ENCODE peak calls at places on chromosomes 12 and 14, in five cellular contexts. T is astrocyte of the spinal cord, A is cardiac muscle cell, D is COR-L47, P is foreskin keratinocyte. N is an unnamed sample.

GRCh38 chr14:69685217-69685616 is 73.8 kb downstream of the SUSD6 start:
- DNase-seq in T (no peak), A (no peak), D (no peak), P (peak; percentile 98), N (no peak)

GRCh38 chr12:72035625-72036024 is 97.0 kb downstream of the TPH2 start:
- DNase-seq in T (no peak), A (no peak), D (no peak), P (no peak), N (no peak)

GRCh38 chr14:105858676-105859025 is 332.3 kb downstream of the TMEM121 start:
- DNase-seq in T (no peak), A (no peak), D (no peak), P (no peak), N (no peak)

GRCh38 chr12:96120359-96121100 is 73.6 kb upstream of the ELK3 start:
- DNase-seq in T (no peak), A (peak; percentile 20), D (no peak), P (no peak), N (no peak)

GRCh38 chr12:104662203-104662602 is 205.5 kb downstream of the CHST11 start:
- DNase-seq in T (no peak), A (peak; percentile 84), D (no peak), P (no peak), N (no peak)

GRCh38 chr14:94021416-94022157 is 4.6 kb upstream of the OTUB2 start:
- DNase-seq in T (peak; percentile 41), A (peak; percentile 24), D (no peak), P (no peak), N (no peak)

GRCh38 chr14:61489002-61489401 is 167.6 kb downstream of the PRKCH start:
- DNase-seq in T (no peak), A (no peak), D (no peak), P (no peak), N (no peak)

GRCh38 chr14:61365667-61366194 is 44.4 kb downstream of the PRKCH start:
- DNase-seq in T (no peak), A (no peak), D (no peak), P (no peak), N (no peak)

GRCh38 chr12:57610553-57611115 is 601 bp upstream of the ARHGEF25 start:
- DNase-seq in T (no peak), A (no peak), D (peak; percentile 7), P (no peak), N (no peak)

GRCh38 chr14:21525571-21525970 is 575 bp downstream of the SALL2 start:
- DNase-seq in T (no peak), A (peak; percentile 36), D (peak; percentile 50), P (no peak), N (no peak)

GRCh38 chr12:132560421-132560830 is 50.0 kb downstream of the LRCOL1 start:
- DNase-seq in T (no peak), A (no peak), D (no peak), P (no peak), N (no peak)

GRCh38 chr14:76884853-76885276 is 58.7 kb downstream of the LRRC74A start:
- DNase-seq in T (no peak), A (no peak), D (no peak), P (no peak), N (no peak)

GRCh38 chr14:52692248-52692962 is 3.0 kb downstream of the ERO1A start:
- DNase-seq in T (no peak), A (peak; percentile 67), D (no peak), P (no peak), N (no peak)

GRCh38 chr14:90583916-90584605 is 187.2 kb downstream of the CALM1 start:
- DNase-seq in T (no peak), A (no peak), D (no peak), P (no peak), N (no peak)